ENCODE peak calls at places on chromosomes 16 and 17, in seven cellular contexts. Z is transverse colon, B is left lung, Q is myocyte, H is retinal pigment epithelial cell, V is foreskin fibroblast, P is T-helper 22 cell. U is an unnamed sample.

GRCh38 chr17:4498461-4499397 is at the start of gene SPNS2:
- DNase-seq in P (peak), Q (peak), Z (peak), H (no peak), V (peak), B (peak), U (peak)

GRCh38 chr16:83356266-83356665 is 451.5 kb upstream of the HSBP1 start:
- DNase-seq in B (no peak), Z (no peak), P (no peak), H (no peak), Q (peak), V (peak), U (peak)

GRCh38 chr16:13568803-13569202 is 351.2 kb upstream of the ERCC4 start:
- DNase-seq in Q (no peak), P (no peak), H (no peak), V (no peak), Z (no peak), B (no peak), U (no peak)

GRCh38 chr17:60600490-60601431 is 768 bp downstream of the PPM1D start:
- DNase-seq in H (peak), V (peak), B (peak), Q (peak), P (peak), Z (peak), U (peak)

GRCh38 chr16:46638947-46639925 is 18.1 kb upstream of the SHCBP1 start:
- DNase-seq in P (no peak), B (no peak), Q (peak), V (peak), Z (no peak), H (no peak), U (no peak)

GRCh38 chr17:4877089-4877488 is 22.2 kb upstream of the C17orf107 start:
- DNase-seq in P (no peak), Z (no peak), V (no peak), B (peak), Q (no peak), H (no peak), U (no peak)

GRCh38 chr16:67248401-67249177 is at the start of gene SLC9A5:
- DNase-seq in Q (no peak), H (no peak), V (peak), B (no peak), P (no peak), Z (no peak), U (peak)

GRCh38 chr16:65415460-65415859 is 293.6 kb upstream of the CDH11 start:
- DNase-seq in Z (no peak), V (no peak), Q (peak), B (no peak), H (peak), P (no peak), U (peak)

GRCh38 chr17:79811036-79811887 is 14.4 kb upstream of the CBX8 start:
- DNase-seq in P (no peak), B (peak), H (no peak), Q (no peak), Z (no peak), V (peak), U (peak)

GRCh38 chr16:9407206-9407758 is 315.8 kb downstream of the HAPSTR1 start:
- DNase-seq in Z (no peak), V (no peak), B (no peak), P (no peak), H (no peak), Q (no peak), U (no peak)

U was measured in Daoy.